ENCODE peak calls at places on chromosomes 2 and 18, in four cellular contexts. Z is WTC11, D is K562, I is HepG2. L is an unnamed sample.

GRCh38 chr2:171595896-171596295 is 73.6 kb downstream of the CYBRD1 start:
- DNase-seq in Z (no peak), I (no peak), D (no peak), L (peak; percentile 36)

GRCh38 chr2:71611247-71611646 is 157.9 kb downstream of the DYSF start:
- DNase-seq in Z (peak; percentile 6), D (no peak), I (no peak), L (no peak)

GRCh38 chr18:66136039-66136438 is 385.2 kb downstream of the CDH7 start:
- DNase-seq in D (no peak), Z (no peak), I (no peak), L (no peak)

GRCh38 chr2:29311458-29311857 is 196.2 kb downstream of the CLIP4 start:
- DNase-seq in D (no peak), I (no peak), Z (no peak), L (no peak)

GRCh38 chr18:22831441-22831904 is 101.7 kb upstream of the RBBP8 start:
- DNase-seq in D (no peak), Z (no peak), I (peak; percentile 36), L (peak; percentile 31)

GRCh38 chr18:45255142-45255890 is 360.0 kb upstream of the SLC14A2 start:
- DNase-seq in Z (no peak), D (no peak), I (no peak), L (no peak)

GRCh38 chr2:163467206-163467605 is 268.6 kb downstream of the FIGN start:
- DNase-seq in D (no peak), Z (no peak), I (no peak), L (no peak)

GRCh38 chr2:120220756-120221155 is 2.4 kb downstream of the TMEM185B start:
- DNase-seq in Z (no peak), D (no peak), I (no peak), L (no peak)

GRCh38 chr18:48539406-48540328 is 836 bp downstream of the CTIF start:
- DNase-seq in Z (peak; percentile 53), I (no peak), D (peak; percentile 35), L (peak; percentile 39)

GRCh38 chr2:108959401-108959800 is 29.6 kb downstream of the EDAR start:
- DNase-seq in D (no peak), I (no peak), Z (no peak), L (no peak)
- TF ChIP-seq NR3C1 in D (no peak), I (no peak), Z (no peak), L (no peak)

GRCh38 chr18:59266019-59266369 is 7.3 kb downstream of the RAX start:
- DNase-seq in D (no peak), Z (no peak), I (no peak), L (no peak)
- TF ChIP-seq NR3C1 in D (no peak), Z (no peak), I (no peak), L (no peak)

GRCh38 chr2:46692316-46692715 is 213.0 kb downstream of the TMEM247 start:
- DNase-seq in Z (no peak), I (no peak), D (no peak), L (no peak)

GRCh38 chr2:46695283-46695682 is 215.9 kb downstream of the TMEM247 start:
- DNase-seq in D (no peak), Z (no peak), I (no peak), L (no peak)

GRCh38 chr2:46689993-46690392 is 210.6 kb downstream of the TMEM247 start:
- DNase-seq in I (no peak), Z (no peak), D (no peak), L (no peak)

GRCh38 chr2:46686811-46687210 is 207.4 kb downstream of the TMEM247 start:
- DNase-seq in Z (no peak), I (no peak), D (no peak), L (no peak)

DNA sequence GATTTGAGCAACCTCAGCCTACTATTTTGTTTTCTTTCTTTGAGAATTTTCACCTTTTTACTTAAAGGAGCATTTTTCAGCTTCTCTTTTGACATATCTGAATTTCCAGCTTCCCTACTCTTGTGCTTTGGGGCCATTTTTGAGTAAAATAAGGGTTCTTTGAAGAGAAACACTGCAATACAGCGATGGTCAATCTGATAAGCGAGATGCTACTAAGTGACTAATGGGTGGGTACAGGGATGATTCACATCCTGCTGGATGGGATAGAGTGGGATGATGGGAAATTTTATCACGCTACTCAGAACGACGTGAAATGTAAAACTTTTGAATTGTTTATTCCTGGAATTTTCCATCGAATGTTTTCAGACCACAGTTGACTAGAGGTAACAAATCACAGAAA is 211.5 kb downstream of the TMEM247 start:
- DNase-seq in I (peak; percentile 42), D (peak; percentile 29), Z (no peak), L (peak; percentile 51)
- TF ChIP-seq NR3C1 in I (no peak), D (no peak), Z (no peak), L (no peak)

DNA sequence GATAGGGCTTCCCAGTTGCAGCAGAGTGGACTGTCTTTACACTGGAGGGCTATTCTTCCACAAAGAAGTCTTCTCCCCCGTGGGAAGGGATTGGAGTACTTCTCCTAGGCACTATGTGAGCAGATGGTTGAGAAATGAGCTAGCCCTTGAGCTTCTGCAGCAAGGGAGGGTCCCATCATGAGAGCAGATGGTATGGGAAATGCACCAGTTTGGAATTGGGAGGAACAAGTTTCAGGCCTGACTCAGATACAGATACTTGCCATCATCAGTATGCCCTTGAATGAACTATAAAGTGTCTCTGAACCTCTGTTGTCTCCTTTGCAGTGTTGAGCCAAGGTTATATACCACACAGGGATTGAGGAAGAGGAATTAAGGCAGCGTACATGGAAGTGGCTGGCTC is 757.4 kb downstream of the RNF144A start:
- DNase-seq in I (no peak), Z (no peak), D (no peak), L (no peak)
- TF ChIP-seq NR3C1 in I (no peak), Z (no peak), D (no peak), L (no peak)

DNA sequence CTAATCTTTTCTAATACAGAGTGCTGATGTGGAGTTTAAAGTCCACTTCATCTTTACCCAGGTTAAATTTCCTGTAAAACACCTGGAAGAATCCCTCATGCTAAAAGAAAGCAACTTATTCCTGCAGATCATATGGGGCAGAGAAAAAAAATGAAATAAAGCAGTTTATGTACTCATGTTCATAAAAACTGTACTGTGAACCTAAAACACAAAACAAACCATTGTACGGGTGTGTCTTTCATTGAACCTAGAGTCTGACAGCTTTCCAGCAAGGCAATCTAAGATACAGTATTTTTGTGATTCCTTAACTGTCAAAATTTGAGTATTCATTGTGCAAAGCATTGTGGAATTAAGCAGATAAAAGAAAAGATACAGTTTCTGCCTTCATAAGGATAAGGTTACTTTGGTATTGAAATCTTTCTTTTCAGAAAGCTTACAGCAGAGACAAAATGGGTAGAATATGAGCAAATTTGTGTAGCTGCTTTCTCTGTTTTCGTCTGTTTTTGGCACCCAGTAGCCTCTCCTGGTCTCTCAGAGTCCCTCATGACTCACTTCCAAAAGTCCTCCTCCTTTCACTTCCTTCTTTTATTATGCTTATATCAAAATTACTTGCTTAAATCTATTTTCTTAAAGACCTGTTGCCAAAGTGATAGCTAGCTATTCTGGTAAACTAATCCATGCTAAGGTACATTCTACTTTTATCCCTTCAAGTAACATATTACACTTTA is 26.8 kb upstream of the GLS start:
- DNase-seq in Z (no peak), I (no peak), D (no peak), L (no peak)
- TF ChIP-seq NR3C1 in Z (no peak), I (no peak), D (no peak), L (no peak)

GRCh38 chr18:79548621-79548985 is 131.0 kb upstream of the CTDP1 start:
- DNase-seq in D (no peak), Z (no peak), I (no peak), L (no peak)
- TF ChIP-seq NR3C1 in D (no peak), Z (no peak), I (no peak), L (no peak)

DNA sequence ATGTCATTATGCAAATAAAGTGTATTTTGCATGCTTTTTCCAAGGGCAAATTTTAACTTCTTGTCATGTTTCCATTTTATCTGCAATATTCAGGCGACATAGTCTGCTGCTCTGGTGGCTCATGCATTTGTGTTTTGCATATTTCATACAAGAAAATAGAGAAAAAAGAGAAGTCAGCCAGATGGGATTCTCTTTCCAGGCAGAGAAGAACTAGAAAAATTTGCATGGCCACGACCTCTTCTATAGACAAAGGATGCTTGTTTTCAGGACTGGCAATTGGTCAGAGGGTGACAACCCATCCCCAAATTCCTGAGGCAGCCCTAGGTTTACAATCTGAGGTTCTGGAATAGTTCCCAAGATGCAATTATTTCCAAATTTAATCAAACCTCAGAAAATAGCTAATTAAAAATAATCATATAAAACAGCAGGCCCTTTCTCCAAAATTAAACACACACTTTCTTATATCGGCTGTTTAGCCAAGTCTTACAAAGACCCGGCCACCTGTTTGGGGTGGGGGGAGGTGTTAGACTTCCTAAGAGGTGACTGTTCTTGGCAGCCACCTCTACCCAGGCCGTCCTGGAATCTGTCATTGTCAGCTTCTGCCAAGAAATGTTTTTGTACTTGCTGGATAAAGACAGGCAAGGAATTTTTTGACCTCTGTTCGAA is 20.6 kb upstream of the SOS1 start:
- DNase-seq in I (no peak), Z (no peak), D (no peak), L (no peak)
- TF ChIP-seq NR3C1 in I (no peak), Z (no peak), D (no peak), L (no peak)

GRCh38 chr2:177489719-177490301 is 97.2 kb downstream of the AGPS start:
- DNase-seq in Z (no peak), I (peak; percentile 41), D (no peak), L (peak; percentile 42)
- TF ChIP-seq NR3C1 in Z (no peak), I (no peak), D (no peak), L (no peak)

GRCh38 chr2:85248741-85249524 is 78.9 kb downstream of the TGOLN2 start:
- DNase-seq in Z (no peak), D (no peak), I (no peak), L (peak; percentile 57)
- TF ChIP-seq NR3C1 in Z (no peak), D (no peak), I (no peak), L (no peak)

L was measured in A549.